ENCODE peak calls at places on chromosomes 4 and X, in seven cellular contexts. P is fibroblast of mammary gland, G is mucosa of descending colon, M is heart right ventricle, B is cardiac fibroblast, C is AG09309, U is HCT116. X is an unnamed sample.
A peak's percentile ranks its signal among the peaks of the same experiment; 100 is the strongest.

GRCh38 chrX:68894513-68895338 is 65.9 kb downstream of the EFNB1 start:
- DNase-seq in G (peak; percentile 77), U (no peak), C (no peak), B (peak; percentile 70), P (peak; percentile 20), M (peak; percentile 55), X (peak; percentile 67)

GRCh38 chr4:55636622-55636999 is 513 bp upstream of the NMU start:
- DNase-seq in U (no peak), B (no peak), P (no peak), G (no peak), M (no peak), C (no peak), X (no peak)

GRCh38 chr4:74738756-74739155 is 55.6 kb downstream of the BTC start:
- DNase-seq in C (no peak), G (no peak), U (no peak), B (peak; percentile 19), M (no peak), P (peak; percentile 75), X (peak; percentile 88)

GRCh38 chr4:113406723-113407016 is 354.9 kb downstream of the CAMK2D start:
- DNase-seq in G (no peak), B (no peak), U (no peak), M (no peak), P (no peak), C (no peak), X (peak; percentile 47)

GRCh38 chr4:147481577-147482109 is 746 bp downstream of the EDNRA start:
- DNase-seq in C (no peak), P (no peak), G (no peak), M (no peak), U (no peak), B (peak; percentile 27), X (no peak)

GRCh38 chr4:82785248-82786003 is 13.2 kb downstream of the SCD5 start:
- DNase-seq in B (peak; percentile 92), G (no peak), C (peak; percentile 78), U (peak; percentile 69), M (no peak), P (peak; percentile 95), X (peak; percentile 89)

GRCh38 chr4:184439856-184440592 is 34.3 kb downstream of the IRF2 start:
- DNase-seq in U (no peak), C (peak; percentile 23), P (peak; percentile 88), G (no peak), B (peak; percentile 68), M (no peak), X (no peak)

GRCh38 chr4:141244419-141244818 is 23.7 kb downstream of the ZNF330 start:
- DNase-seq in U (no peak), P (no peak), B (no peak), G (no peak), M (no peak), C (no peak), X (no peak)

GRCh38 chrX:117969337-117969736 is 147.3 kb downstream of the KLHL13 start:
- DNase-seq in C (no peak), M (no peak), G (no peak), U (no peak), P (no peak), B (no peak), X (no peak)

GRCh38 chr4:146330392-146330791 is 116.1 kb downstream of the REELD1 start:
- DNase-seq in G (no peak), P (peak; percentile 57), U (no peak), B (no peak), C (no peak), M (no peak), X (peak; percentile 47)

GRCh38 chr4:1195894-1196401 is 23.6 kb upstream of the SPON2 start:
- DNase-seq in B (no peak), M (no peak), U (no peak), G (peak; percentile 21), C (no peak), P (no peak), X (no peak)

GRCh38 chr4:108834167-108834566 is 71.3 kb upstream of the ETNPPL start:
- DNase-seq in M (no peak), P (peak; percentile 92), B (peak; percentile 17), U (no peak), G (no peak), C (no peak), X (peak; percentile 97)

GRCh38 chrX:107715331-107716044 is 60.1 kb downstream of the TSC22D3 start:
- DNase-seq in U (no peak), P (peak; percentile 49), M (no peak), B (peak; percentile 45), C (no peak), G (no peak), X (peak; percentile 76)

GRCh38 chr4:14867847-14868246 is 134.4 kb upstream of the CPEB2 start:
- DNase-seq in C (no peak), P (no peak), U (no peak), B (no peak), G (no peak), M (no peak), X (no peak)

GRCh38 chr4:122151982-122152698 is at the start of gene BLTP1:
- DNase-seq in M (peak; percentile 93), U (peak; percentile 57), C (peak; percentile 17), B (peak; percentile 86), G (peak; percentile 96), P (peak; percentile 74), X (peak; percentile 82)

GRCh38 chr4:36235306-36235705 is 9.0 kb downstream of the ARAP2 start:
- DNase-seq in B (no peak), G (no peak), M (no peak), C (no peak), U (no peak), P (no peak), X (peak; percentile 89)

GRCh38 chrX:24100713-24101112 is 46.0 kb downstream of the EIF2S3 start:
- DNase-seq in P (peak; percentile 40), B (peak; percentile 30), G (no peak), C (no peak), M (no peak), U (no peak), X (no peak)

GRCh38 chr4:86895692-86896488 is 3.7 kb upstream of the C4orf36 start:
- DNase-seq in P (peak; percentile 78), G (no peak), U (peak; percentile 61), M (no peak), C (peak; percentile 46), B (peak; percentile 84), X (peak; percentile 80)

GRCh38 chr4:25085621-25086020 is 54.9 kb upstream of the LGI2 start:
- DNase-seq in M (peak; percentile 42), G (peak; percentile 64), U (no peak), C (no peak), B (no peak), P (no peak), X (no peak)

GRCh38 chr4:24527371-24527770 is 57.0 kb downstream of the DHX15 start:
- DNase-seq in G (no peak), M (no peak), B (no peak), C (no peak), U (no peak), P (no peak), X (no peak)

GRCh38 chr4:79498282-79498681 is 90.3 kb upstream of the GK2 start:
- DNase-seq in G (no peak), P (peak; percentile 6), C (no peak), M (no peak), B (no peak), U (no peak), X (no peak)

GRCh38 chr4:186058253-186058979 is 10.5 kb upstream of the TLR3 start:
- DNase-seq in G (no peak), B (no peak), M (no peak), C (no peak), U (no peak), P (no peak), X (no peak)

GRCh38 chr4:104979083-104979760 is 167.5 kb upstream of the TET2 start:
- DNase-seq in B (no peak), P (no peak), M (no peak), C (no peak), G (no peak), U (no peak), X (peak; percentile 75)

GRCh38 chr4:107931775-107932321 is 499 bp downstream of the CYP2U1 start:
- DNase-seq in P (no peak), G (no peak), C (no peak), U (no peak), M (no peak), B (no peak), X (no peak)

GRCh38 chrX:40651620-40652223 is 4.4 kb upstream of the CXorf38 start:
- DNase-seq in U (peak; percentile 45), P (peak; percentile 73), M (peak; percentile 15), C (peak; percentile 25), B (peak; percentile 70), G (no peak), X (peak; percentile 60)

GRCh38 chr4:74123065-74123728 is 24.2 kb upstream of the CXCL2 start:
- DNase-seq in M (no peak), B (peak; percentile 93), U (no peak), C (peak; percentile 68), P (peak; percentile 94), G (no peak), X (peak; percentile 53)

GRCh38 chrX:152897216-152898144 is at the start of gene ZNF185:
- DNase-seq in M (no peak), C (no peak), B (peak; percentile 38), P (no peak), U (no peak), G (peak; percentile 64), X (peak; percentile 81)

GRCh38 chr4:621296-622070 is 3.9 kb upstream of the PDE6B start:
- DNase-seq in P (no peak), U (no peak), C (no peak), M (no peak), G (no peak), B (no peak), X (no peak)

GRCh38 chrX:39175418-39176057 is 374.3 kb downstream of the MID1IP1 start:
- DNase-seq in U (no peak), C (no peak), P (no peak), G (peak; percentile 25), B (no peak), M (no peak), X (no peak)
- H3K4me3 ChIP-seq in U (no peak overlapping the region), C (no peak overlapping the region), P (no peak overlapping the region), G (no peak overlapping the region), B (no peak overlapping the region), M (no peak overlapping the region), X (no peak overlapping the region)

DNA sequence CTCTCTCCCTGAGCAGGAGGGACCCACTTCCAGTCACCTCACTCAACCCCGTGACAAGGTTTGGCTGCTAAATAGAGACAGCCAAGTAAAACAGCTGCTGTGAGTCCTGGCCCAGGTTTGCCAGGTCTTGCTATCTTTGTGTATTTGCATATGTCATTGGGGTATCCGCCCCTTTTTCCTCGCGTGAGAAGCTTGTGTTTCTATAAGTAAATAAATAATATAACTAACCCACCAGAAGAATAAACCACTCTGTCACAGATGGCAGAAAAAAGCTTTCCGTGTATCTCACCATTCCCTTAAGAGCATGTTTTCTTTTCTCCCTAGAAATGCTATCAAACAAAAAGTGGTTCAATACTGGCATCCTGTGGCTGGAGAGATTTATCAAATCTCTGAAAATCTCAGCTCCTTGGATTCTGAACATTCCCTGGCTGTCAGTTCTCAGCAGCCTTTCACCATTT is 66.8 kb downstream of the SLC7A11 start:
- DNase-seq in B (peak; percentile 61), U (no peak), M (no peak), C (no peak), P (peak; percentile 18), G (peak; percentile 23), X (peak; percentile 7)
- TF ChIP-seq CTCF in B (no peak), U (no peak), M (no peak), C (no peak), P (no peak), G (no peak), X (peak; percentile 27)

GRCh38 chrX:18793601-18794089 is 86.2 kb downstream of the PPEF1 start:
- DNase-seq in M (no peak), C (no peak), P (no peak), G (no peak), B (no peak), U (no peak), X (peak; percentile 43)
- H3K4me3 ChIP-seq in M (no peak overlapping the region), C (no peak overlapping the region), P (no peak overlapping the region), G (no peak overlapping the region), B (no peak overlapping the region), U (no peak overlapping the region), X (no peak overlapping the region)

GRCh38 chrX:132375941-132376340 is 112.9 kb downstream of the MBNL3 start:
- DNase-seq in U (no peak), C (no peak), B (no peak), M (no peak), G (no peak), P (peak; percentile 12), X (peak; percentile 16)
- TF ChIP-seq CTCF in U (peak; percentile 39), C (peak; percentile 41), B (peak; percentile 24), M (no peak), G (no peak), P (peak; percentile 35), X (peak; percentile 36)

X was measured in epithelial cell of esophagus.